ENCODE peak calls at places on chromosomes 1 and 21, in six cellular contexts. B is GM12878, E is fibroblast of lung, G is neural progenitor cell, R is mesendoderm, L is astrocyte. T is an unnamed sample.

GRCh38 chr1:156623946-156624813 is 5.0 kb downstream of the HAPLN2 start:
- DNase-seq in B (no peak), E (peak; percentile 28), G (peak; percentile 89), R (peak; percentile 91), L (no peak), T (peak; percentile 88)

GRCh38 chr1:189654906-189655305 is 822.8 kb downstream of the BRINP3 start:
- DNase-seq in B (no peak), E (peak; percentile 42), G (no peak), R (no peak), L (peak; percentile 28), T (no peak)

GRCh38 chr1:189103956-189104355 is 1373.7 kb downstream of the BRINP3 start:
- DNase-seq in B (no peak), E (peak; percentile 59), G (no peak), R (no peak), L (peak; percentile 47), T (no peak)

GRCh38 chr1:3827813-3828307 is 29.2 kb downstream of the CEP104 start:
- DNase-seq in B (no peak), E (no peak), G (peak; percentile 45), R (peak; percentile 53), L (no peak), T (peak; percentile 56)

GRCh38 chr1:156571959-156572662 is at the start of gene IQGAP3:
- DNase-seq in B (peak; percentile 15), E (peak; percentile 72), G (peak; percentile 95), R (peak; percentile 90), L (peak; percentile 51), T (peak; percentile 91)

GRCh38 chr1:233654667-233655432 is 40.9 kb downstream of the KCNK1 start:
- DNase-seq in B (no peak), E (peak; percentile 38), G (no peak), R (no peak), L (peak; percentile 22), T (no peak)

GRCh38 chr1:182084487-182085316 is 23.2 kb upstream of the ZNF648 start:
- DNase-seq in B (no peak), E (peak; percentile 54), G (peak; percentile 90), R (peak; percentile 95), L (peak; percentile 40), T (peak; percentile 91)

GRCh38 chr1:221868894-221869293 is 127.0 kb upstream of the DUSP10 start:
- DNase-seq in B (no peak), E (peak; percentile 89), G (no peak), R (no peak), L (peak; percentile 85), T (no peak)

GRCh38 chr1:94542088-94542671 is 621 bp upstream of the F3 start:
- DNase-seq in B (no peak), E (peak; percentile 58), G (peak; percentile 43), R (peak; percentile 33), L (peak; percentile 58), T (peak; percentile 80)

GRCh38 chr21:43333301-43334062 is 93.4 kb downstream of the SIK1 start:
- DNase-seq in B (no peak), E (peak; percentile 92), G (peak; percentile 54), R (peak; percentile 89), L (peak; percentile 90), T (peak; percentile 88)

GRCh38 chr1:8318436-8318835 is 522 bp downstream of the SLC45A1 start:
- DNase-seq in B (no peak), E (no peak), G (peak; percentile 32), R (no peak), L (no peak), T (no peak)

GRCh38 chr1:153778051-153778823 is 3.0 kb downstream of the SLC27A3 start:
- DNase-seq in B (no peak), E (no peak), G (no peak), R (no peak), L (no peak), T (peak; percentile 76)
- H3K4me3 ChIP-seq in B (no peak overlapping the region), E (no peak overlapping the region), G (no peak overlapping the region), R (no peak overlapping the region), L (no peak overlapping the region), T (no peak overlapping the region)

GRCh38 chr21:45329261-45330074 is 41.8 kb upstream of the POFUT2 start:
- DNase-seq in B (no peak), E (no peak), G (no peak), R (peak; percentile 66), L (no peak), T (peak; percentile 93)
- H3K9ac ChIP-seq in B (no peak overlapping the region), E (no peak overlapping the region), G (no peak overlapping the region), R (no peak overlapping the region), L (peak overlapping the region; percentile 63), T (peak overlapping the region; percentile 47)

DNA sequence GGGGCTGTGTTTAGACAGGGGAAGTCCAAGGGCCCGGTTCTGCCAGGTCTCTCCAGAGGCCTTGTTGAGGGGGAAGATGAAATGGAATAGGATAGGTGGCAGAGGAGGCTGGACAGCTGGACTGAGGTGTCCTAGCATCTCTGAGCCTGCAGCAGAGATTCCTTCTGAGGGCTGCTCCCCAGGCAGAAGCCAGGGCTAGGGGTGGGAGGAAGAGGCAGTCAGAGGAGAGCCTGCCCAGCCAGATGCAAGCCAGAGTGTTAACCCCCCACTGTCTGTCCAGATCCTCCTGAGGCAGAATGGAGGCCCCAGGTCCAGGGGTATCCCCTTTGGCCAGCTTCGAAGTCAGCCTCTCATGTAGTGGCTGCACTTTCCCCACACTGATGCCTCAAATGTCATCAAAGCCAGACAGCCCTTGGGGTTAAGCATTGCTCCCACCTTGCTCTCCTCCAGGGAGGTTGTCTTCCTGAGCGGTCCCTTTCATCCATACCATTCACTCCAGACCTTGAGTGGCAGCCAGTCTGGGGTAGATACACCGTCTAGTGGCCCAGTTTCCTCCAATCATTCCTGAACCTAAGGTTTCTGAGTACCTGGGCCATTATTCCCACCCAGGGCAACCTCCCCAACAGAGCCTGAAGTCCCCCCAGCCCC is 1.7 kb downstream of the CSF1 start:
- DNase-seq in B (no peak), E (no peak), G (no peak), R (no peak), L (no peak), T (no peak)
- H3K4me3 ChIP-seq in B (peak overlapping the region; percentile 61), E (peak overlapping the region; percentile 91), G (peak overlapping the region; percentile 60), R (no peak overlapping the region), L (no peak overlapping the region), T (peak overlapping the region; percentile 70)

DNA sequence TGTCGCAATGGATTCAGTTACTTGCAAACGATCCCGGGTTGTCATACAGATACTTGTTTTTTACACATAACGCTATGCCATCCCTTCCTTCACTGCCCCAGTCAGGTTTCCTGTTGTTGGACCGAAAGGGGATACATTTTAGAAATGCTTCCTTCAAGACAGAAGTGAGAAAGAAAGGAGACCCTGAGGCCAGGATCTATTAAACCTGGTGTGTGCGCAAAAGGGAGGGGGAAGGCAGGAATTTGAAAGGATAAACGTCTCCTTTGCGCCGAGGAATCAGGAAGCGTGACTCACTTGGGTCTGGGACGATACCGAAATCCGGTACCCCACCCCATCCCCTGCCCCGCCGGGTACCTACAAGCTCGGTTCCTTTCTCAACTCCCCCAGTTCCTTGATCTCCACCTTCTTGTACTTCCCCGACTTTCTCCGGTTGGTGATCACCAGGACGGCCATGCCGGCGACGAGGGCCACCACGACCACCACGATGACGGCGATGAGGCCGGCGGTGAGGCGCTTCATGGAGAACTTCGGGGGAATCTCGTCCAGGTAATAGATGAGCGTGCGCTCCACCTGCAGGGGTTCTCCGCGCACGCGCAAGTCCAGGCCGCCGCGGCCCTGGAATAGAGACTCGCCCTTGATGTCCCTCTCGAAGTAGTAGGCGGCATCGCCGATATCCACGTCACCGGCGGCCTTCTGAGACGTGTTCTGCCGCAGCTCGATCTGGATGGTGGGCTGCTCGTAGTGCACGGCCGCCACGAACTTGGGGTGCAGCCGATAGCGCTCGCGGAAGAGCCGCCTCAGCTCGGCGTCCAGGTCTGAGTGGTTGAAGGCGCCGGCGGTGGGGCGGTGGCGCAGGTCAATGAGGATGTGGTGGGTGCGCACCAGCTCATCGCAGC is 973 bp downstream of the TACSTD2 start:
- DNase-seq in B (no peak), E (no peak), G (no peak), R (no peak), L (no peak), T (peak; percentile 78)
- H3K9ac ChIP-seq in B (no peak overlapping the region), E (no peak overlapping the region), G (no peak overlapping the region), R (no peak overlapping the region), L (no peak overlapping the region), T (peak overlapping the region; percentile 47)

GRCh38 chr1:235367000-235367908 is at the start of gene TBCE:
- DNase-seq in B (peak; percentile 84), E (peak; percentile 97), G (peak; percentile 97), R (peak; percentile 100), L (peak; percentile 94), T (peak; percentile 98)
- H3K4me3 ChIP-seq in B (peak within 1 kb of the TSS; percentile 74), E (peak within 1 kb of the TSS; percentile 71), G (peak within 1 kb of the TSS; percentile 66), R (peak within 1 kb of the TSS; percentile 81), L (peak within 1 kb of the TSS; percentile 89), T (peak within 1 kb of the TSS; percentile 78)

T was measured in kidney.